ENCODE peak calls at places on chromosome 13, in five cellular contexts. Q is substantia nigra, L is RWPE1, W is tibial artery, B is hypothalamus. A is an unnamed sample.

GRCh38 chr13:44120814-44121505 is 241.3 kb downstream of the LACC1 start:
- DNase-seq in Q (no peak), L (no peak), W (no peak), B (no peak), A (no peak)

GRCh38 chr13:110230661-110231347 is 76.2 kb downstream of the COL4A1 start:
- DNase-seq in Q (no peak), L (no peak), W (peak), B (no peak), A (no peak)

GRCh38 chr13:111343186-111343805 is 22.9 kb downstream of the TEX29 start:
- DNase-seq in Q (no peak), L (no peak), W (no peak), B (no peak), A (no peak)

GRCh38 chr13:103371271-103371670 is 305.1 kb upstream of the SLC10A2 start:
- DNase-seq in Q (no peak), L (no peak), W (no peak), B (no peak), A (no peak)

GRCh38 chr13:23657056-23657455 is 86.8 kb downstream of the TNFRSF19 start:
- DNase-seq in Q (no peak), L (no peak), W (no peak), B (no peak), A (no peak)

GRCh38 chr13:44989941-44990340 is 603 bp downstream of the GPALPP1 start:
- DNase-seq in Q (no peak), L (no peak), W (no peak), B (no peak), A (no peak)

GRCh38 chr13:74465279-74465678 is 331.1 kb upstream of the KLF12 start:
- DNase-seq in Q (no peak), L (no peak), W (no peak), B (no peak), A (no peak)

GRCh38 chr13:40565282-40566148 is 100.9 kb downstream of the FOXO1 start:
- DNase-seq in Q (no peak), L (no peak), W (no peak), B (no peak), A (no peak)

GRCh38 chr13:30338331-30338851 is 31.0 kb upstream of the KATNAL1 start:
- DNase-seq in Q (no peak), L (peak), W (no peak), B (no peak), A (peak)

GRCh38 chr13:113374511-113375175 is 10.7 kb upstream of the GRTP1 start:
- DNase-seq in Q (no peak), L (no peak), W (peak), B (no peak), A (no peak)

GRCh38 chr13:30660796-30661195 is 43.1 kb downstream of the USPL1 start:
- DNase-seq in Q (no peak), L (no peak), W (no peak), B (no peak), A (no peak)

GRCh38 chr13:46648166-46648607 is 95.2 kb downstream of the LRCH1 start:
- DNase-seq in Q (no peak), L (no peak), W (no peak), B (no peak), A (no peak)

GRCh38 chr13:99322297-99323103 is 15.3 kb upstream of the GPR183 start:
- DNase-seq in Q (no peak), L (peak), W (no peak), B (no peak), A (no peak)

GRCh38 chr13:35252536-35253205 is 223.8 kb downstream of the MAB21L1 start:
- DNase-seq in Q (no peak), L (no peak), W (no peak), B (no peak), A (no peak)

GRCh38 chr13:52070929-52071523 is 46.5 kb downstream of the UTP14C start:
- DNase-seq in Q (no peak), L (peak), W (no peak), B (no peak), A (no peak)

GRCh38 chr13:40776681-40777165 is 5.7 kb upstream of the MRPS31 start:
- DNase-seq in Q (no peak), L (no peak), W (no peak), B (no peak), A (peak)

GRCh38 chr13:106573279-106573831 is 5.4 kb upstream of the ARGLU1 start:
- DNase-seq in Q (no peak), L (no peak), W (no peak), B (no peak), A (no peak)

GRCh38 chr13:49532593-49532992 is 36.8 kb downstream of the PHF11 start:
- DNase-seq in Q (no peak), L (no peak), W (no peak), B (no peak), A (no peak)

GRCh38 chr13:114185182-114185971 is 6.3 kb downstream of the CFAP97D2 start:
- DNase-seq in Q (no peak), L (no peak), W (no peak), B (no peak), A (no peak)

GRCh38 chr13:106536244-106537034 is 977 bp upstream of the EFNB2 start:
- DNase-seq in Q (peak), L (peak), W (peak), B (peak), A (peak)

GRCh38 chr13:46369506-46370268 is 17.4 kb downstream of the RUBCNL start:
- DNase-seq in Q (no peak), L (no peak), W (no peak), B (no peak), A (no peak)

GRCh38 chr13:104869501-104869900 is 1666.0 kb downstream of the EFNB2 start:
- DNase-seq in Q (no peak), L (no peak), W (no peak), B (no peak), A (no peak)

GRCh38 chr13:100541882-100542545 is 46.6 kb downstream of the GGACT start:
- DNase-seq in Q (no peak), L (peak), W (peak), B (no peak), A (no peak)

GRCh38 chr13:110712081-110712848 is 1.2 kb upstream of the ING1 start:
- DNase-seq in Q (peak), L (peak), W (peak), B (peak), A (no peak)

GRCh38 chr13:111961236-111961635 is 105.7 kb upstream of the SOX1 start:
- DNase-seq in Q (no peak), L (no peak), W (no peak), B (no peak), A (no peak)

GRCh38 chr13:81293594-81294164 is 952.8 kb upstream of the SPRY2 start:
- DNase-seq in Q (no peak), L (no peak), W (no peak), B (no peak), A (no peak)

GRCh38 chr13:23500858-23501257 is 67.4 kb upstream of the SACS start:
- DNase-seq in Q (no peak), L (no peak), W (no peak), B (no peak), A (no peak)

GRCh38 chr13:38767506-38768265 is 80.8 kb downstream of the FREM2 start:
- DNase-seq in Q (no peak), L (no peak), W (no peak), B (peak), A (no peak)

GRCh38 chr13:49183672-49184315 is 36.3 kb upstream of the MLNR start:
- DNase-seq in Q (no peak), L (no peak), W (no peak), B (no peak), A (no peak)

GRCh38 chr13:98517576-98518310 is 59.2 kb downstream of the STK24 start:
- DNase-seq in Q (no peak), L (no peak), W (no peak), B (no peak), A (no peak)

GRCh38 chr13:31697290-31697689 is 42.0 kb upstream of the RXFP2 start:
- DNase-seq in Q (no peak), L (peak), W (no peak), B (no peak), A (no peak)

A was measured in keratinocyte.